ENCODE peak calls at places on chromosomes 1 and 21, in five cellular contexts. K, U, F, D and N are unnamed samples.

GRCh38 chr1:64880449-64880848 is 85.9 kb downstream of the JAK1 start:
- ATAC-seq in D (no peak), U (no peak), K (no peak), F (no peak), N (no peak)

GRCh38 chr21:42424848-42425602 is 21.3 kb downstream of the UBASH3A start:
- ATAC-seq in D (peak), F (peak), K (no peak), U (peak), N (no peak)

GRCh38 chr1:4172659-4173599 is 272.9 kb upstream of the C1orf174 start:
- ATAC-seq in D (no peak), K (peak), U (no peak), F (peak), N (no peak)

GRCh38 chr21:36571556-36571955 is 91.6 kb upstream of the CLDN14 start:
- ATAC-seq in U (no peak), K (no peak), D (no peak), F (no peak), N (no peak)

GRCh38 chr1:56080123-56080522 is 499.2 kb downstream of the PLPP3 start:
- ATAC-seq in U (no peak), F (no peak), K (no peak), D (no peak), N (no peak)

GRCh38 chr1:61287014-61287413 is 204.7 kb downstream of the NFIA start:
- ATAC-seq in U (no peak), F (peak), K (peak), D (no peak), N (no peak)

GRCh38 chr1:152515454-152515823 is 1.2 kb downstream of the CRCT1 start:
- ATAC-seq in K (no peak), D (peak), U (no peak), F (no peak), N (no peak)

GRCh38 chr1:178768423-178768822 is 43.4 kb downstream of the RALGPS2 start:
- ATAC-seq in D (peak), U (peak), F (peak), K (peak), N (no peak)

GRCh38 chr1:39898648-39899603 is 2.8 kb downstream of the MYCL start:
- ATAC-seq in U (no peak), K (peak), F (peak), D (no peak), N (no peak)

GRCh38 chr1:91104712-91105111 is 82.9 kb upstream of the ZNF644 start:
- ATAC-seq in F (no peak), K (no peak), D (no peak), U (no peak), N (no peak)

GRCh38 chr1:58460469-58460868 is 86.1 kb downstream of the OMA1 start:
- ATAC-seq in F (peak), D (no peak), K (no peak), U (no peak), N (no peak)

GRCh38 chr1:227786673-227787512 is 28.6 kb upstream of the PRSS38 start:
- ATAC-seq in K (peak), U (peak), F (no peak), D (peak), N (no peak)

GRCh38 chr21:33395866-33396265 is 7.3 kb upstream of the IFNGR2 start:
- ATAC-seq in F (no peak), K (no peak), D (peak), U (no peak), N (peak)

GRCh38 chr1:167617100-167617949 is 12.7 kb upstream of the RCSD1 start:
- ATAC-seq in D (peak), F (peak), K (no peak), U (peak), N (peak)

GRCh38 chr1:151512801-151513625 is 1.8 kb downstream of the CGN start:
- ATAC-seq in U (no peak), K (peak), D (peak), F (no peak), N (no peak)

GRCh38 chr1:20661235-20662109 is at the start of gene DDOST:
- ATAC-seq in D (peak), U (peak), F (peak), K (peak), N (peak)
- TF ChIP-seq POLR2AphosphoS5 in D (peak), U (peak), F (peak), K (peak), N (peak)

GRCh38 chr21:29022141-29022540 is 2.3 kb upstream of the USP16 start:
- ATAC-seq in D (no peak), U (no peak), F (no peak), K (no peak), N (no peak)

GRCh38 chr21:29029524-29029923 is 5.1 kb downstream of the USP16 start:
- ATAC-seq in K (no peak), F (no peak), U (no peak), D (no peak), N (no peak)

GRCh38 chr21:29025328-29025713 is 853 bp downstream of the USP16 start:
- ATAC-seq in F (peak), D (no peak), K (peak), U (peak), N (no peak)

DNA sequence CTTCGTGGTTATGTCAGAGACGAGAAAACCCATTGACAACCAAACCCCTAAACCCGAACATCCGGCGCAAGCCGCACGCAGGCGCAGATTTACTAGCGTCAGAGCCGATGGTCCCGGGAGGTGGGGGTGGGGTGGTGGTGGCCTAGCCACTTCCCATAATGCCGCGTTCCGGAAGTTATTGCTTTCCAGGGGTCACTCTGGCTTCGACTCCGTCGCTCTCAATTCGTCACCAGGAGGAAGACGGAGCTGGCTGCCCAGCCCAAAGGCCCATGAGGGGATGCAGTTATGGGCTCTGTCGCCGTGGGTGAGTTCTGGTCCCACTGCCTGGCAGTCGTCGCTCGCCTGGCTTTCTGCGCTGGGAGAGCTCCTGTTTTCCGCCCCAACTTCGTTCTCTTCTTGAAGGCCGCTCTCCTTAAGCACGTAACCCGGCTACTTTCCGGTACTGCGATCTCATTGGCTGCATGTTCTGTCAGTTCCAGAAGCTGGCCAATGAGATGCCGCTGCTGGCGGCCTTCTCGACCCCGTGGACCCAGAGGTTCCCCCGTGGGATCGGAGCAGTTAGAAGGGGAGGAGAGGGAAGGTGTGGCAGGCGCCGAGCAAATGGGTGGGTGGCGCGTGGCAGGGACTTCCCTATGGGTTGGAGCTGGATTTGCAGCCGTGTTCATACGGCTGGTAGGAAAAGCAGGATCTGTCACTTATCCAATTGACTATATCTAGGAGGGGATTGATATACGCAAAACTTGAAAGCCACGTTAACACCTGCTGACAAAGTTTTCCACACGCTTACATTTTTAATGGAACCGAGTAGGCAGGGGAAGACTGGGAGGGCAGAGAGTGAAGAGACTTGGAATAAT is at the start of gene USP16:
- ATAC-seq in F (peak), K (peak), U (peak), D (peak), N (peak)
- TF ChIP-seq EP300 in F (no peak), K (no peak), U (no peak), D (no peak), N (no peak)

DNA sequence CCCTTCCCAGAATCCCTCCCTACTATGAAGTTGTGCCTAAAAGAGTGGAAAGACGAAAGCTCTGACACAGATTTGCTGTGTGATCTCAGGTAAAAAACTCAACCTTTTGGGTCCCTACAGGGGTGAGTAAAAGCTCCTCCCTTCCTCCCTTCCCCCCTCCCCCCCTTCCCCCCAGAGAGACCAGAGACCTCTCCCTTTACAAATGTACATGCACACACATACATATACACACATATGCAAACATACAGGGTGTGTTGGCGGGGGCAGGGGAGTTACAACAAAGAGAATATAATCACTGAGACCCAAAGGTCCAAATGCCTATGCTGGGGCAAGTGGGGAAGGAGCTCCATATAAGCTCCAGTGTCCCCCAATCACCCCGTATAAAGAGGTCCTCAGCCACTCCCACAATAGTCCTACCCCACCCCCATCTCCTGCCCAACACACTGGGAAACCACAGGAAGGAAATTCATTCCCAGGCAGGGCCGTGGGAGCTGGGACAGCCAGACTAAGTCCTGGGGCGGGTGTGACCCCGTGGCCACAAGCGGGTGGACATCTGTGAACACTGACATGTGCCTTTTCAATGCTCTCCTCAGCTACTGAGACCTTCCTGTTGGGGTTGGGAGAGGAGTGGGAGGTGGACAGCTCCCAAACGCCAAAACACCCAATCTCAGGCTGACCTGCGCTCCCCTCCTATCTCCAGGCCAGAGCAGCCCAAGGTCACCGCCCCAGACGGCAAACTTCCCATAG is 2.0 kb downstream of the MEF2D start:
- ATAC-seq in U (no peak), K (peak), D (no peak), F (peak), N (no peak)
- TF ChIP-seq POLR2A in U (no peak), K (no peak), D (no peak), F (no peak), N (no peak)

GRCh38 chr1:12851779-12852178 is 3.3 kb upstream of the HNRNPCL1 start:
- ATAC-seq in U (no peak), K (no peak), F (no peak), D (no peak), N (no peak)
- TF ChIP-seq POLR2AphosphoS5 in U (no peak), K (no peak), F (no peak), D (no peak), N (no peak)

GRCh38 chr1:240385985-240386978 is 225.7 kb downstream of the GREM2 start:
- ATAC-seq in K (no peak), F (no peak), U (no peak), D (peak), N (no peak)
- TF ChIP-seq EP300 in K (no peak), F (no peak), U (no peak), D (no peak), N (no peak)

DNA sequence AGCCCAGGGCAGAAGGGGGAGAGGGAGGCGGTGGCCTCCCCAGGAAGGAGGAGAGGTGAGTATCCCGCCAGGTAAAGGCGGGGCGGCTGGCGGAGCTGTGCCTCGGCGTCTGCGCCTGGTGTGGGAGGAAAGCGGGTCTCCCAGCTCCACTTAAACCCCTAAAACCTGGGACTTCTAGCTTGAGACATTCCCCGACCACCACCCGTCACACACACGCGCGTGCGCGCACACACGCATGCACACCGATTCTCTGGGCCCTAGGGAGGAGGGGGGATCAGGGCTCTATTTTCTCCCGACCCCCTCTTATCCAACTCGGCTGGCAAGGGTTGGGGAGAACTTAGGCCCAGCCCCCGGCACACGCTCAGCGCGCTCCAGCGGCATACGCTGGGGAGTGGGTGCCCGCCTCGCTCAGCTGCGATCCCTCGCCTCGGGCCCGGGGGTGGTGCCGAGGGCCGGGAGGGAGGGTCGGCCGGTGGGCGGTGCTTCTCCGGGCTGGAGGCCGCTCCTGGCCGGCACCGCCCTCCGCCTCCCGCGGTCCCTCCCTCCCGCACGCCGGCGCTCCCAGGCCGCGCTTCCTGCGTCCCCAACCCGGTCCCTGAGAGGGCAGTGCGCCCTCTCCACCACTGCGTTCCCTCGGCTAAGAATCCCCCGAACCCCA is at the start of gene TMEM51:
- ATAC-seq in F (peak), K (peak), D (peak), U (peak), N (peak)
- TF ChIP-seq POLR2A in F (no peak), K (no peak), D (no peak), U (no peak), N (no peak)